ENCODE peak calls at places on chromosome 18, in seven cellular contexts. J is stimulated activated CD4-positive, alpha-beta T cell treated with anti-CD3 and anti-CD28 coated beads, Interleukin-12 subunit alpha, Interleukin-12 subunit beta, amount 100 ng/mL, for 24 hours; K is astrocyte of the spinal cord; R is activated CD8-positive, alpha-beta memory T cell treated with anti-CD3 and anti-CD28 coated beads for 1 hour; W is NCI-H524; T is CD4-positive, CD25-positive, alpha-beta regulatory T cell; X is activated CD4-positive, alpha-beta T cell treated with anti-CD3 and anti-CD28 coated beads, Interleukin-2, amount 50 U/mL, for 24 hours. I is an unnamed sample.

GRCh38 chr18:57575542-57575941 is 11.0 kb downstream of the FECH start:
- DNase-seq in J (no peak), K (no peak), R (no peak), W (no peak), T (no peak), X (no peak), I (no peak)

GRCh38 chr18:46477425-46478011 is 179.5 kb downstream of the LOXHD1 start:
- DNase-seq in J (no peak), K (no peak), R (no peak), W (no peak), T (no peak), X (no peak), I (no peak)

GRCh38 chr18:41899535-41899934 is 55.5 kb upstream of the PIK3C3 start:
- DNase-seq in J (no peak), K (no peak), R (no peak), W (peak), T (no peak), X (no peak), I (no peak)

GRCh38 chr18:80104364-80104779 is 4.7 kb upstream of the ADNP2 start:
- DNase-seq in J (no peak), K (no peak), R (no peak), W (no peak), T (no peak), X (no peak), I (no peak)

GRCh38 chr18:46243095-46243494 is 138.9 kb downstream of the HAUS1 start:
- DNase-seq in J (no peak), K (no peak), R (no peak), W (no peak), T (no peak), X (no peak), I (no peak)

GRCh38 chr18:8069708-8070107 is 502.6 kb downstream of the PTPRM start:
- DNase-seq in J (no peak), K (no peak), R (no peak), W (no peak), T (no peak), X (no peak), I (no peak)

GRCh38 chr18:8424917-8425725 is 184.1 kb upstream of the RAB12 start:
- DNase-seq in J (no peak), K (peak), R (no peak), W (no peak), T (no peak), X (no peak), I (peak)

GRCh38 chr18:49362431-49362830 is 98.0 kb downstream of the DYM start:
- DNase-seq in J (no peak), K (no peak), R (no peak), W (no peak), T (no peak), X (no peak), I (no peak)

GRCh38 chr18:55163550-55163949 is 204.3 kb upstream of the CCDC68 start:
- DNase-seq in J (no peak), K (no peak), R (no peak), W (no peak), T (no peak), X (no peak), I (no peak)

GRCh38 chr18:80103231-80103630 is 5.8 kb upstream of the ADNP2 start:
- DNase-seq in J (no peak), K (peak), R (no peak), W (no peak), T (no peak), X (no peak), I (peak)

GRCh38 chr18:39969813-39970494 is 1985.1 kb upstream of the PIK3C3 start:
- DNase-seq in J (no peak), K (peak), R (no peak), W (no peak), T (no peak), X (no peak), I (no peak)

GRCh38 chr18:59983506-59983905 is 83.7 kb downstream of the PMAIP1 start:
- DNase-seq in J (no peak), K (no peak), R (no peak), W (no peak), T (no peak), X (no peak), I (no peak)

GRCh38 chr18:8400193-8400752 is 209.0 kb upstream of the RAB12 start:
- DNase-seq in J (no peak), K (no peak), R (no peak), W (no peak), T (no peak), X (no peak), I (no peak)

GRCh38 chr18:74524097-74524496 is 10.2 kb upstream of the CNDP1 start:
- DNase-seq in J (no peak), K (peak), R (no peak), W (no peak), T (no peak), X (no peak), I (no peak)

GRCh38 chr18:34352385-34353163 is 127.9 kb upstream of the NOL4 start:
- DNase-seq in J (no peak), K (peak), R (no peak), W (peak), T (no peak), X (no peak), I (no peak)

GRCh38 chr18:78138993-78139496 is 840.6 kb upstream of the SALL3 start:
- DNase-seq in J (no peak), K (no peak), R (no peak), W (peak), T (no peak), X (no peak), I (no peak)

I was measured in hepatic stellate cell.